ENCODE peak calls at places on chromosome 2, in ten cellular contexts. J, L, F, B, U, H, Z, V, A and T are unnamed samples.

GRCh38 chr2:70620020-70620419 is 66.4 kb upstream of the TGFA start:
- DNase-seq in U (no peak), V (no peak), H (no peak), L (no peak), Z (no peak), J (no peak), B (no peak), A (no peak), F (no peak), T (no peak)

GRCh38 chr2:235876099-235876679 is 292.0 kb downstream of the GBX2 start:
- DNase-seq in V (no peak), Z (no peak), F (no peak), B (no peak), H (no peak), U (no peak), J (no peak), L (no peak), A (no peak), T (no peak)

GRCh38 chr2:239087041-239087710 is 239.3 kb downstream of the TWIST2 start:
- DNase-seq in H (no peak), B (no peak), J (no peak), F (no peak), Z (no peak), A (peak; percentile 44), U (peak; percentile 48), L (no peak), V (no peak), T (no peak)

GRCh38 chr2:160334028-160334729 is 134.1 kb upstream of the ITGB6 start:
- DNase-seq in J (no peak), V (no peak), U (peak; percentile 71), L (no peak), Z (no peak), B (no peak), A (peak; percentile 71), F (no peak), H (peak; percentile 12), T (no peak)

GRCh38 chr2:186780701-186781316 is 68.2 kb downstream of the ZSWIM2 start:
- DNase-seq in B (no peak), H (no peak), U (peak; percentile 37), Z (peak; percentile 63), L (no peak), F (no peak), V (no peak), J (no peak), A (peak; percentile 19), T (peak; percentile 61)

GRCh38 chr2:181813963-181814565 is 77.5 kb upstream of the ITPRID2 start:
- DNase-seq in L (no peak), F (no peak), J (no peak), V (no peak), Z (peak; percentile 44), H (no peak), A (peak; percentile 84), B (no peak), U (peak; percentile 65), T (no peak)

GRCh38 chr2:68909793-68910674 is 38.8 kb upstream of the BMP10 start:
- DNase-seq in Z (peak; percentile 85), V (peak; percentile 70), B (peak; percentile 25), L (peak; percentile 64), U (peak; percentile 67), F (peak; percentile 73), H (peak; percentile 20), J (peak; percentile 67), A (peak; percentile 82), T (peak; percentile 68)

GRCh38 chr2:238570926-238571325 is 144.2 kb downstream of the ASB1 start:
- DNase-seq in J (no peak), H (no peak), F (no peak), Z (no peak), U (no peak), B (no peak), V (no peak), L (no peak), A (no peak), T (no peak)

GRCh38 chr2:137316075-137316474 is 550.7 kb downstream of the THSD7B start:
- DNase-seq in U (no peak), Z (no peak), H (no peak), B (no peak), V (no peak), J (no peak), A (no peak), L (no peak), F (no peak), T (no peak)

GRCh38 chr2:236572482-236572881 is 2.9 kb downstream of the ACKR3 start:
- DNase-seq in Z (no peak), H (no peak), A (no peak), F (peak; percentile 45), V (no peak), L (no peak), B (peak; percentile 65), U (no peak), J (no peak), T (no peak)

GRCh38 chr2:178530128-178530527 is 49.9 kb downstream of the PLEKHA3 start:
- DNase-seq in B (no peak), L (no peak), H (no peak), Z (no peak), J (no peak), F (no peak), V (no peak), U (no peak), A (no peak), T (no peak)

GRCh38 chr2:31428001-31428418 is 13.5 kb upstream of the XDH start:
- DNase-seq in L (no peak), F (no peak), B (no peak), J (peak; percentile 54), A (peak; percentile 20), V (no peak), Z (peak; percentile 52), U (peak; percentile 22), H (no peak), T (peak; percentile 42)

GRCh38 chr2:240256704-240257637 is 116.5 kb upstream of the OTOS start:
- DNase-seq in U (no peak), F (no peak), Z (no peak), L (peak; percentile 33), J (no peak), B (no peak), H (no peak), A (no peak), V (no peak), T (no peak)

DNA sequence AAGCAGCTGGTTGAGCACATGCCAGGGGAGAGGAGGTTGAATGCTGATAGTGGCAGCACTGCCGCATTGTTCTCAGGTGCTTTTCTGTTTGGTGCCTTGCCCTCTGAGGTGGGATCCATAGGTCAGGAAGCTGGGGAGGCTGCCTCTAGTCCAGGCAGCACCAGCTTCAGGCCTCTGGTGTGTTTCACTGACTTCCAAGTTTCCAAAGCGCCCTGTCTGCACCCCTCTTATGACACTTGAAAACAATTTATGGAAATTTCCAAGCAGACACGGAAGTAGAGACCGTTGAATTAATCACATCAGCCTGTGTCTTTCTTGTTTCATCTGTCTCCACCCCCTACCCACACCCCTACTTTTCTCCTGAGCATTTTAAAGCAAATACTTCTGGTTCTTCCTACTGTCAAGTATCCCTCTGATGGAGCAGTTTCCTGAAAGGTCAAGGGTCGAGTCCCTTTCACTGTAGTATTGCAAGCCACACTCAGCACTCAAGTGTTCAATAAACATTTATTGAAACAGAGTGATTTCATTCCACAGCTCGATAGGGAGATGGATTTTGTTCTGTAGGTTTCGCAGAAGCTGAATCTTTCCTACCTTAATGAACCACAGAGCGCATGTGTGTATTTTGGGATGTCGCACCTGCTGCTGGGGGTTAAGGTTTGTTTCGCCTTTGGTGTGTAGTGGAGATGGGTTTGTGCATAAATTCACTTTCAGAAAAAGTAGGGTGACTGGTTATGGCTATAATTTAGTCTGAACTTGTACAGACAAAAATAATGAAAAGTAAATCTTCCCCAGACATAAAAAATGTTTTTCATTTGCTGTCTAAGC is 21.4 kb downstream of the DGKD start:
- DNase-seq in B (no peak), V (no peak), U (no peak), L (no peak), Z (no peak), J (peak; percentile 64), F (no peak), A (no peak), H (no peak), T (no peak)
- H3K4me3 ChIP-seq in B (no peak overlapping the region), V (no peak overlapping the region), U (no peak overlapping the region), L (no peak overlapping the region), Z (no peak overlapping the region), J (no peak overlapping the region), F (no peak overlapping the region), A (no peak overlapping the region), H (no peak overlapping the region), T (no peak overlapping the region)

GRCh38 chr2:11757101-11757500 is 10.7 kb downstream of the LPIN1 start:
- DNase-seq in F (no peak), L (no peak), B (no peak), V (no peak), U (no peak), Z (no peak), A (no peak), H (no peak), J (no peak), T (no peak)
- H3K4me1 ChIP-seq in F (peaks cover 21% of the 10 kb centered on the region), L (peaks cover 33% of the 10 kb centered on the region), B (peaks cover 12% of the 10 kb centered on the region), V (peaks cover 4% of the 10 kb centered on the region), U (peaks cover 17% of the 10 kb centered on the region), Z (peaks cover 23% of the 10 kb centered on the region), A (peaks cover 13% of the 10 kb centered on the region), H (peaks cover 43% of the 10 kb centered on the region), J (peaks cover 27% of the 10 kb centered on the region), T (peaks cover 8% of the 10 kb centered on the region)

DNA sequence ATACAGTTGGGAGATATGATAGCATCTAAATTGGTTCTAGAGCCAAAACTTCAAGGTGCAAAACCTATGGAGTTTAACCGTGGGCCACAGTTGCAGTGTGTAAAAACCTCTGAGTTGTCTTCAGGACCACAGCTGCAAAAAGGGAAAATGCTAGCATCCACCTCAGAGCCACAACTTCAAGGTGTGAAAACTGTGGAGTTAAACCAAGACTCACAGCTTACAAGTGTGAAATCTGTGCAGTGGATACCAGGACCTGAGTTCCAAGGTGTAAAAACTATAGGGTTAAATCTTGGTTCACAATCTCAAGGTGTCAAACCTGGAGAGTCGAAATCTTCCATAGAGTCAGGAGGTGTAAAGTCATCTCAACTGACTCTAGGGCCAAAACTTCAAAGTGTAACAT is 10.4 kb upstream of the ZNF512 start:
- DNase-seq in F (no peak), J (no peak), L (no peak), A (no peak), H (no peak), B (no peak), Z (no peak), U (no peak), V (no peak), T (no peak)
- H3K9me3 ChIP-seq in F (no peaks in the 10 kb centered on the region), J (no peaks in the 10 kb centered on the region), L (peaks cover 44% of the 10 kb centered on the region), A (no peaks in the 10 kb centered on the region), H (peaks cover 3% of the 10 kb centered on the region), B (no peaks in the 10 kb centered on the region), Z (peaks cover 59% of the 10 kb centered on the region), U (no peaks in the 10 kb centered on the region), V (peaks cover 15% of the 10 kb centered on the region), T (no peaks in the 10 kb centered on the region)

DNA sequence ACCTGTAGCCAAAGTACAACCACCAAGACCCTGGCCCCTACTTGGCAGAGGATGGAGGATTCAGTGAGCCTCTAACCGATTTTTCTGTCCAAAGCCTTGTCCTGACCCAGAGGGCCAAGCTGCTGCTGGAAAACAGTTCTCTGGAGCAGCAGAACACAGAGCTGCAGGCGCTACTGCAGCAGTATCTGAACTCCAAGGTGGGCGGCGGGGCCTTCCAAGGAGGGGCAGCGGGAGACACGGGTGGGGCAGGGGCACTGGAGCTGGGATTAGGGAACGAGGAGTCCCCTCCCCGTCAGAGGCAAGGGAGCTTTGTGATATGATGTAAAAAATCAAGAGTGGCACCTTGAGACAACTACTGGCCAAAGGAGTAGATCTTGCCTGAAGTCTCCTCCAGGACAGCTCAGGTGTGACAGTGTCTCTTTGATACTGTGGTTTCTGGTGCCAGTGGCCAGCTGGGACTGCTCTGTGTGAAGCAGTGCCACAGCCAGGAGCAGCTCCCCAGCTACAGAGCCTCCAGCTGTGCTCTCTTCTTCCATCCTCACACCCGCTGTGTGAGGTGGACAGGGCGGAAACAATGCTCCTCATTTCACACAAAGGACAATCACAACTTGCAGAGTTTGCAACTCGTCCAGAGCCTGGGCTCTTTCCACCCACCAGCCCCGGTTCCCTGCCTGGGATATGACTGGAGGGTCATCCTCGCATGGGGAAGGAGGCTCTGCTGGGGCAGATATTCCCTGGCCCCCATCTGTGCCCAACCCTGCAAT is 22.7 kb downstream of the OTOF start:
- DNase-seq in J (no peak), L (peak; percentile 41), A (no peak), H (no peak), Z (no peak), B (no peak), U (no peak), F (no peak), V (no peak), T (no peak)
- H3K4me3 ChIP-seq in J (no peak overlapping the region), L (no peak overlapping the region), A (no peak overlapping the region), H (no peak overlapping the region), Z (no peak overlapping the region), B (no peak overlapping the region), U (no peak overlapping the region), F (no peak overlapping the region), V (no peak overlapping the region), T (no peak overlapping the region)